ENCODE peak calls at places on chromosomes 5 and 9, in nine cellular contexts. H is CD4-positive, alpha-beta memory T cell; V is mucosa of descending colon; J is body of pancreas; A is gastrocnemius medialis; B is CD8-positive, alpha-beta memory T cell; Y is left ventricle myocardium inferior; E is naive thymus-derived CD4-positive, alpha-beta T cell; C is brain microvascular endothelial cell. Q is an unnamed sample.

GRCh38 chr9:110615526-110615925 is 36.0 kb upstream of the SVEP1 start:
- DNase-seq in B (no peak), V (no peak), H (no peak), A (no peak), Y (no peak), C (peak; percentile 20), E (no peak), J (no peak), Q (no peak)

GRCh38 chr5:38719916-38720315 is 125.9 kb upstream of the OSMR start:
- DNase-seq in A (no peak), B (no peak), H (no peak), C (peak; percentile 36), E (no peak), Y (no peak), J (no peak), V (no peak), Q (peak; percentile 82)

GRCh38 chr5:177984565-177985166 is 11.4 kb downstream of the PROP1 start:
- DNase-seq in B (no peak), J (no peak), H (no peak), Y (no peak), E (no peak), C (no peak), A (no peak), V (no peak), Q (no peak)

GRCh38 chr9:99069532-99069931 is 35.4 kb upstream of the TGFBR1 start:
- DNase-seq in V (no peak), Y (no peak), B (no peak), A (no peak), H (no peak), C (no peak), J (no peak), E (no peak), Q (no peak)

GRCh38 chr9:9771314-9771713 is 841.5 kb downstream of the PTPRD start:
- DNase-seq in E (no peak), Y (no peak), V (no peak), H (no peak), B (no peak), C (no peak), A (no peak), J (no peak), Q (no peak)

GRCh38 chr5:3303777-3304176 is 291.9 kb upstream of the IRX1 start:
- DNase-seq in H (no peak), E (no peak), A (no peak), V (no peak), B (no peak), J (no peak), C (no peak), Y (no peak), Q (no peak)

GRCh38 chr9:23669776-23670175 is 156.3 kb downstream of the ELAVL2 start:
- DNase-seq in E (no peak), A (no peak), V (no peak), Y (no peak), J (no peak), H (no peak), C (no peak), B (no peak), Q (no peak)

GRCh38 chr5:55860268-55860667 is 9.1 kb downstream of the IL31RA start:
- DNase-seq in V (no peak), E (no peak), H (no peak), B (no peak), A (no peak), Y (no peak), C (no peak), J (no peak), Q (no peak)

GRCh38 chr9:121650220-121651013 is 1.0 kb upstream of the DAB2IP start:
- DNase-seq in C (no peak), A (no peak), E (no peak), J (peak; percentile 47), H (no peak), Y (peak; percentile 56), B (no peak), V (peak; percentile 89), Q (no peak)

GRCh38 chr9:113580041-113580953 is 116.8 kb downstream of the RGS3 start:
- DNase-seq in Y (peak; percentile 80), H (peak; percentile 47), V (peak; percentile 92), J (peak; percentile 91), C (no peak), B (peak; percentile 42), A (peak; percentile 58), E (peak; percentile 51), Q (no peak)

GRCh38 chr9:42388846-42389245 is 205.4 kb downstream of the SPATA31A6 start:
- DNase-seq in H (no peak), B (no peak), E (no peak), A (no peak), J (no peak), Y (no peak), C (no peak), V (no peak), Q (no peak)

GRCh38 chr5:1568201-1568979 is 44.6 kb upstream of the LPCAT1 start:
- DNase-seq in H (no peak), B (no peak), C (peak; percentile 83), Y (no peak), A (no peak), J (no peak), V (no peak), E (no peak), Q (peak; percentile 63)

DNA sequence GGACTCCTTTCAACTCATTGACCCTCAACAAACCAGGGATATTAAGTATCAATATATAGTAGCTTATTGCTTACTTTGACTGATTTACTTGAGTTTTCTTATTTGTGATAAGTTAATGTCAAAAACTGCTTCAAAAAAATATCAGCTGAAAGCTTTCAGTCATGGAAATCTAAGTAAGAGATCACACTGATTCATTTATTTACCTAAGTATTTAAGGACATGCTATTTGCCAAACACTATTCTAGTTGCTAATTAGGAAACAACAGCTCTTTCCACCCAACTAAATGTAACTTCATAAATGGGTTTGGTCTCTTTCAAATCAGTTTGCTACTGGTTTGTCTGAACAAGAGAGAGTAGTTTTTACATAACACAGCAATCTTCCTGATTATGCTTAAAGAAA is 48.2 kb downstream of the CHD1 start:
- DNase-seq in E (no peak), J (no peak), H (no peak), V (no peak), B (no peak), Y (no peak), C (no peak), A (no peak), Q (no peak)
- H3K36me3 ChIP-seq in E (peaks cover 80% of the 10 kb centered on the region), J (peaks cover 27% of the 10 kb centered on the region), H (peaks cover 48% of the 10 kb centered on the region), V (no peaks in the 10 kb centered on the region), B (peaks cover 51% of the 10 kb centered on the region), Y (peaks cover 96% of the 10 kb centered on the region), C (peaks cover 24% of the 10 kb centered on the region), A (peaks cover 95% of the 10 kb centered on the region), Q (peaks cover 4% of the 10 kb centered on the region)

DNA sequence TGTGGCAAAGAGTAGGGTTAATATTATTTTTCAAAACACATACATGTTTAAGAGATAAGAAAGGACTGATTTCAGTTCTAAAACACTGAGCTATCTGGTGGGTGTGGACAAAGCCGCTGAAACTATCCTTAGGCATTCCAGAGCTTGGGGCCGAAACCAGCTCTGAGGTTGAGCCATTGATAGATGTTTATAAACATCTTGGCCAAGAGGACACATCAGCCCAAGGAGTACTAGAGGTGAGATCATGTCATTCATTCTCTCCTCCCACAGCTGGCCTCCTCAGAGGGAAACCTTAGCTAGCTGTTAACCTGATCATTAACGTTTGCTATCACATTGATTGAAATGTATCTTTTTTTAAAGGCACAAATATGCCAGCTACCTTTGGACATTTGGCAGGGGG is 89.9 kb downstream of the NLN start:
- DNase-seq in H (no peak), B (no peak), J (no peak), E (no peak), A (no peak), C (peak; percentile 27), V (no peak), Y (no peak), Q (no peak)
- H3K36me3 ChIP-seq in H (no peaks in the 10 kb centered on the region), B (no peaks in the 10 kb centered on the region), J (peaks cover 1% of the 10 kb centered on the region), E (no peaks in the 10 kb centered on the region), A (peaks cover 50% of the 10 kb centered on the region), C (no peaks in the 10 kb centered on the region), V (peaks cover 6% of the 10 kb centered on the region), Y (no peaks in the 10 kb centered on the region), Q (no peaks in the 10 kb centered on the region)

GRCh38 chr5:174245506-174245905 is 200.0 kb downstream of the NSG2 start:
- DNase-seq in B (no peak), V (no peak), E (no peak), H (no peak), Y (no peak), C (no peak), A (no peak), J (no peak), Q (no peak)

GRCh38 chr5:174243904-174244303 is 198.4 kb downstream of the NSG2 start:
- DNase-seq in Y (no peak), A (no peak), C (no peak), V (no peak), E (no peak), J (no peak), B (no peak), H (no peak), Q (no peak)

GRCh38 chr5:174251305-174251704 is 205.8 kb downstream of the NSG2 start:
- DNase-seq in B (no peak), C (no peak), V (no peak), E (no peak), A (no peak), Y (no peak), J (no peak), H (no peak), Q (no peak)

GRCh38 chr5:174246743-174247142 is 201.2 kb downstream of the NSG2 start:
- DNase-seq in E (no peak), H (no peak), A (no peak), J (no peak), Y (no peak), B (no peak), V (no peak), C (no peak), Q (no peak)

GRCh38 chr5:174247239-174247638 is 201.7 kb downstream of the NSG2 start:
- DNase-seq in B (no peak), E (no peak), Y (no peak), J (no peak), V (no peak), A (no peak), H (no peak), C (no peak), Q (no peak)
- H3K36me3 ChIP-seq in B (no peaks in the 10 kb centered on the region), E (no peaks in the 10 kb centered on the region), Y (no peaks in the 10 kb centered on the region), J (no peaks in the 10 kb centered on the region), V (no peaks in the 10 kb centered on the region), A (no peaks in the 10 kb centered on the region), H (no peaks in the 10 kb centered on the region), C (no peaks in the 10 kb centered on the region), Q (no peaks in the 10 kb centered on the region)

GRCh38 chr9:92263131-92263530 is 30.4 kb downstream of the IARS1 start:
- DNase-seq in J (no peak), E (no peak), H (no peak), B (no peak), C (no peak), V (no peak), A (no peak), Y (no peak), Q (no peak)

GRCh38 chr9:92266486-92266885 is 27.0 kb downstream of the IARS1 start:
- DNase-seq in J (no peak), B (no peak), A (no peak), Y (peak; percentile 21), C (no peak), H (no peak), E (no peak), V (no peak), Q (no peak)

GRCh38 chr9:92270511-92270910 is 23.0 kb downstream of the IARS1 start:
- DNase-seq in V (no peak), E (no peak), H (no peak), B (no peak), Y (no peak), A (no peak), J (no peak), C (no peak), Q (no peak)

DNA sequence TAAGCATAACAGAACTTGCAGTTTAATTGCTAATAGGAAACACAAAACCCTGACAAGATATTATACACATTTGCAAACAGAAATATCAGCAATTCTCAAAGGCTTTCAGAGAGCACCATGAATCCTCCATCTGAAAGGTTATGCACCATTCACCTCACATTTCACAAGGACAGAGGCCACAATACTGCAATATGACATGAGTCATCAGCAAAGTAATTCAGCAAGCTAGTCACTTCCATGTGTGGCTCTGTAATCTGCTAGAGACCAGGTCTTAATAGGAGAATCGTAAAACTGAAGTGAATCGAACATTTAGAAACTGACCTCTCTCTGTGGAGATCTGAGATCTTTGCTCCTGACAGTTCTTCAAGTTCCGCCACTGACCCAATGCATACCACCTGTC is 28.3 kb downstream of the IARS1 start:
- DNase-seq in A (no peak), E (no peak), Y (no peak), J (no peak), B (no peak), H (no peak), V (no peak), C (no peak), Q (peak; percentile 19)
- H3K36me3 ChIP-seq in A (peaks cover 100% of the 10 kb centered on the region), E (peaks cover 98% of the 10 kb centered on the region), Y (peaks cover 100% of the 10 kb centered on the region), J (peaks cover 63% of the 10 kb centered on the region), B (peaks cover 74% of the 10 kb centered on the region), H (peaks cover 90% of the 10 kb centered on the region), V (peaks cover 5% of the 10 kb centered on the region), C (peaks cover 93% of the 10 kb centered on the region), Q (peaks cover 32% of the 10 kb centered on the region)

Q was measured in BJ.